ENCODE peak calls at places on chromosomes 4 and X, in ten cellular contexts. N, I, P, J, X, T, D, E, L and K are unnamed samples.

GRCh38 chr4:4496604-4497372 is 45.1 kb downstream of the STX18 start:
- DNase-seq in D (no peak), X (no peak), N (no peak), E (peak), J (no peak), I (no peak), L (no peak), T (no peak), P (no peak), K (no peak)

GRCh38 chrX:10819973-10820372 is 199.6 kb upstream of the MID1 start:
- DNase-seq in T (no peak), N (no peak), D (no peak), E (no peak), L (no peak), X (no peak), I (no peak), P (no peak), J (no peak), K (no peak)

GRCh38 chrX:124634363-124634762 is 288.0 kb downstream of the SH2D1A start:
- DNase-seq in L (no peak), E (no peak), D (no peak), P (no peak), N (no peak), T (no peak), I (no peak), X (no peak), J (no peak), K (no peak)

GRCh38 chrX:28177202-28177601 is 196.0 kb upstream of the DCAF8L1 start:
- DNase-seq in T (no peak), I (no peak), X (no peak), N (no peak), P (no peak), J (no peak), L (no peak), D (peak), E (no peak), K (no peak)

GRCh38 chr4:112128452-112128851 is 16.8 kb upstream of the FAM241A start:
- DNase-seq in L (no peak), I (no peak), P (no peak), X (peak), T (no peak), J (no peak), N (no peak), E (no peak), D (no peak), K (no peak)

GRCh38 chrX:107840971-107841370 is 15.3 kb downstream of the MID2 start:
- DNase-seq in P (no peak), D (no peak), T (no peak), E (no peak), L (no peak), X (no peak), N (no peak), I (no peak), J (no peak), K (no peak)

GRCh38 chr4:17690135-17690534 is 75.7 kb downstream of the MED28 start:
- DNase-seq in D (no peak), J (no peak), E (no peak), L (no peak), X (no peak), I (no peak), P (no peak), N (no peak), T (no peak), K (no peak)

GRCh38 chr4:19486400-19486799 is 765.3 kb upstream of the SLIT2 start:
- DNase-seq in N (peak), T (no peak), D (peak), I (peak), E (no peak), P (no peak), X (peak), J (no peak), L (no peak), K (no peak)

GRCh38 chr4:65623509-65623908 is 46.8 kb downstream of the EPHA5 start:
- DNase-seq in T (no peak), E (peak), I (peak), J (peak), X (peak), L (no peak), D (peak), P (no peak), N (no peak), K (peak)

GRCh38 chrX:29107231-29107630 is 520.0 kb downstream of the IL1RAPL1 start:
- DNase-seq in L (no peak), P (no peak), I (no peak), D (no peak), J (no peak), X (no peak), T (no peak), E (no peak), N (no peak), K (no peak)

GRCh38 chrX:9997524-9997923 is 30.4 kb downstream of the CLDN34 start:
- DNase-seq in L (peak), P (peak), I (no peak), J (no peak), X (no peak), T (no peak), N (no peak), D (no peak), E (no peak), K (no peak)

GRCh38 chr4:106816501-106816900 is 219.6 kb downstream of the DKK2 start:
- DNase-seq in N (no peak), E (peak), J (no peak), P (no peak), T (no peak), L (no peak), X (peak), D (no peak), I (no peak), K (peak)

GRCh38 chrX:307261-308111 is 11.1 kb downstream of the GTPBP6 start:
- DNase-seq in E (no peak), T (no peak), D (no peak), X (no peak), P (no peak), N (no peak), J (no peak), L (peak), I (no peak), K (no peak)

GRCh38 chr4:8719421-8719820 is 126.9 kb downstream of the CPZ start:
- DNase-seq in P (no peak), I (no peak), D (no peak), X (no peak), J (no peak), T (no peak), E (no peak), N (no peak), L (peak), K (no peak)

GRCh38 chrX:74923942-74924448 is 1.3 kb downstream of the NEXMIF start:
- DNase-seq in I (no peak), P (peak), T (no peak), D (peak), X (peak), E (no peak), N (no peak), J (peak), L (no peak), K (no peak)

GRCh38 chr4:187602339-187603092 is 393.1 kb upstream of the ZFP42 start:
- DNase-seq in J (no peak), I (peak), N (no peak), E (peak), X (peak), P (no peak), L (no peak), T (no peak), D (no peak), K (peak)

GRCh38 chr4:1058997-1059665 is 47.7 kb downstream of the FGFRL1 start:
- DNase-seq in N (no peak), E (no peak), L (no peak), J (no peak), I (no peak), D (no peak), P (no peak), T (no peak), X (no peak), K (no peak)

GRCh38 chrX:78595901-78596502 is 63.1 kb downstream of the RTL3 start:
- DNase-seq in P (peak), L (no peak), N (no peak), T (no peak), J (no peak), X (peak), D (peak), I (peak), E (peak), K (no peak)

GRCh38 chr4:183905593-183906485 is 732 bp downstream of the STOX2 start:
- DNase-seq in D (peak), E (no peak), N (peak), P (peak), L (no peak), X (peak), I (peak), T (peak), J (no peak), K (no peak)

GRCh38 chr4:998096-998691 is 5.0 kb upstream of the SLC26A1 start:
- DNase-seq in E (no peak), N (no peak), P (no peak), L (no peak), I (no peak), D (peak), J (no peak), T (no peak), X (no peak), K (no peak)

GRCh38 chrX:154490414-154491083 is at the start of gene SLC10A3:
- DNase-seq in N (peak), D (peak), X (peak), I (peak), E (peak), L (peak), J (peak), P (peak), T (peak), K (peak)

GRCh38 chr4:147288512-147288911 is 192.4 kb upstream of the EDNRA start:
- DNase-seq in P (no peak), I (no peak), X (no peak), N (no peak), T (no peak), J (no peak), E (no peak), D (no peak), L (no peak), K (no peak)

GRCh38 chr4:1347410-1347864 is 429 bp downstream of the UVSSA start:
- DNase-seq in I (peak), E (peak), T (no peak), D (peak), P (peak), J (no peak), L (peak), N (peak), X (peak), K (peak)

GRCh38 chr4:147994076-147994475 is 262.2 kb downstream of the ARHGAP10 start:
- DNase-seq in P (no peak), E (no peak), D (no peak), L (no peak), X (peak), J (peak), N (no peak), I (no peak), T (no peak), K (no peak)

GRCh38 chr4:42399393-42399792 is 2.1 kb downstream of the SHISA3 start:
- DNase-seq in T (no peak), N (no peak), P (peak), L (no peak), J (no peak), D (peak), I (no peak), E (no peak), X (no peak), K (no peak)

GRCh38 chrX:66163849-66164401 is at the start of gene HEPH:
- DNase-seq in L (no peak), E (no peak), T (no peak), X (no peak), J (no peak), N (peak), D (no peak), I (no peak), P (no peak), K (no peak)

GRCh38 chr4:82780398-82781231 is 18.0 kb downstream of the SCD5 start:
- DNase-seq in X (peak), P (no peak), N (peak), D (peak), L (no peak), J (peak), I (peak), E (peak), T (no peak), K (no peak)

GRCh38 chr4:113411496-113411938 is 350.0 kb downstream of the CAMK2D start:
- DNase-seq in J (no peak), N (no peak), X (peak), T (no peak), L (no peak), E (peak), P (no peak), D (peak), I (peak), K (peak)

GRCh38 chrX:131791608-131792355 is 231.3 kb upstream of the STK26 start:
- DNase-seq in I (no peak), D (no peak), X (peak), L (no peak), E (no peak), P (no peak), T (no peak), N (no peak), J (no peak), K (no peak)

GRCh38 chr4:146049802-146050201 is 111.2 kb upstream of the ZNF827 start:
- DNase-seq in L (no peak), I (no peak), X (no peak), N (no peak), D (no peak), P (no peak), J (no peak), E (no peak), T (no peak), K (no peak)

GRCh38 chr4:105399535-105400161 is 74.2 kb downstream of the PPA2 start:
- DNase-seq in T (no peak), E (peak), L (no peak), P (no peak), X (peak), D (no peak), J (no peak), I (peak), N (no peak), K (peak)

GRCh38 chrX:154372612-154373022 is 1.8 kb downstream of the FLNA start:
- DNase-seq in J (no peak), L (no peak), X (no peak), T (no peak), E (peak), N (no peak), I (peak), D (peak), P (peak), K (no peak)

GRCh38 chr4:2802618-2803531 is 10.0 kb downstream of the SH3BP2 start:
- DNase-seq in T (no peak), L (peak), N (no peak), P (no peak), J (no peak), X (no peak), D (no peak), I (no peak), E (no peak), K (no peak)

GRCh38 chr4:177554966-177555574 is 112.8 kb upstream of the AGA start:
- DNase-seq in N (no peak), L (no peak), E (peak), T (no peak), D (peak), P (peak), J (no peak), X (peak), I (peak), K (no peak)

GRCh38 chr4:26850528-26850927 is 10.1 kb upstream of the STIM2 start:
- DNase-seq in N (no peak), T (no peak), X (no peak), J (no peak), L (no peak), D (no peak), E (no peak), I (no peak), P (no peak), K (no peak)

GRCh38 chrX:71017396-71017939 is 50.7 kb downstream of the SNX12 start:
- DNase-seq in X (peak), P (no peak), J (no peak), N (no peak), E (peak), T (no peak), D (no peak), L (no peak), I (no peak), K (no peak)

GRCh38 chr4:2068198-2068470 is 9.0 kb downstream of the NAT8L start:
- DNase-seq in P (no peak), E (no peak), D (no peak), X (no peak), L (no peak), N (no peak), J (no peak), T (no peak), I (no peak), K (no peak)

GRCh38 chr4:4980818-4981217 is 38.4 kb downstream of the CYTL1 start:
- DNase-seq in D (no peak), P (no peak), T (no peak), X (no peak), I (no peak), N (no peak), L (no peak), J (no peak), E (no peak), K (no peak)

GRCh38 chr4:3215256-3215655 is 33.7 kb upstream of the MSANTD1 start:
- DNase-seq in J (no peak), N (no peak), P (no peak), I (no peak), T (no peak), L (no peak), X (no peak), D (no peak), E (no peak), K (no peak)